ENCODE peak calls at places on chromosomes 6 and 20, in six cellular contexts. U, D, V, J, A and O are unnamed samples.

GRCh38 chr6:17418281-17419188 is 25.1 kb downstream of the CAP2 start:
- DNase-seq in U (peak; percentile 53), D (no peak), V (no peak), J (no peak), A (no peak), O (no peak)

GRCh38 chr6:61688165-61688564 is 597.9 kb downstream of the KHDRBS2 start:
- DNase-seq in U (no peak), D (no peak), V (no peak), J (no peak), A (no peak), O (no peak)

GRCh38 chr6:33868143-33868542 is 64.3 kb upstream of the MLN start:
- DNase-seq in U (no peak), D (no peak), V (no peak), J (no peak), A (no peak), O (no peak)

GRCh38 chr20:59145926-59146800 is 17.5 kb upstream of the ZNF831 start:
- DNase-seq in U (no peak), D (no peak), V (no peak), J (no peak), A (no peak), O (peak; percentile 56)

GRCh38 chr6:113246186-113246585 is 611.0 kb upstream of the MARCKS start:
- DNase-seq in U (peak; percentile 7), D (no peak), V (no peak), J (no peak), A (no peak), O (no peak)

GRCh38 chr6:117280922-117281321 is 15.6 kb downstream of the VGLL2 start:
- DNase-seq in U (no peak), D (no peak), V (no peak), J (no peak), A (no peak), O (no peak)

GRCh38 chr6:112041535-112041934 is 12.4 kb upstream of the CCN6 start:
- DNase-seq in U (no peak), D (no peak), V (no peak), J (no peak), A (no peak), O (no peak)

GRCh38 chr6:82013561-82014275 is 233.8 kb downstream of the IBTK start:
- DNase-seq in U (peak; percentile 19), D (no peak), V (no peak), J (no peak), A (no peak), O (no peak)

GRCh38 chr6:159400806-159401205 is 231.6 kb downstream of the FNDC1 start:
- DNase-seq in U (no peak), D (no peak), V (no peak), J (no peak), A (no peak), O (no peak)

GRCh38 chr6:134015719-134016557 is 36.5 kb downstream of the SLC2A12 start:
- DNase-seq in U (no peak), D (no peak), V (no peak), J (no peak), A (no peak), O (no peak)

GRCh38 chr20:60962367-60963045 is 289.6 kb upstream of the CDH4 start:
- DNase-seq in U (no peak), D (no peak), V (no peak), J (no peak), A (no peak), O (no peak)

GRCh38 chr6:170074435-170074834 is 216.4 kb downstream of the DLL1 start:
- DNase-seq in U (no peak), D (no peak), V (no peak), J (no peak), A (peak; percentile 20), O (no peak)

GRCh38 chr6:30071081-30071818 is 4.3 kb downstream of the PPP1R11 start:
- DNase-seq in U (no peak), D (no peak), V (no peak), J (peak; percentile 63), A (peak; percentile 77), O (no peak)

GRCh38 chr20:63627129-63627699 is 313 bp upstream of the GMEB2 start:
- DNase-seq in U (peak; percentile 90), D (peak; percentile 89), V (peak; percentile 91), J (peak; percentile 97), A (peak; percentile 98), O (peak; percentile 96)

GRCh38 chr6:97040355-97040860 is 115.9 kb downstream of the KLHL32 start:
- DNase-seq in U (no peak), D (no peak), V (no peak), J (no peak), A (no peak), O (no peak)

GRCh38 chr20:58722379-58722778 is 29.8 kb downstream of the NPEPL1 start:
- DNase-seq in U (no peak), D (no peak), V (no peak), J (no peak), A (peak; percentile 22), O (no peak)

GRCh38 chr20:12318043-12318442 is 400.4 kb downstream of the BTBD3 start:
- DNase-seq in U (no peak), D (no peak), V (no peak), J (no peak), A (no peak), O (no peak)

GRCh38 chr6:103797738-103798137 is 1062.0 kb downstream of the HACE1 start:
- DNase-seq in U (no peak), D (no peak), V (peak; percentile 12), J (no peak), A (no peak), O (no peak)

GRCh38 chr6:34055223-34055933 is 90.5 kb downstream of the GRM4 start:
- DNase-seq in U (peak; percentile 20), D (peak; percentile 33), V (peak; percentile 66), J (peak; percentile 78), A (peak; percentile 78), O (peak; percentile 39)

GRCh38 chr6:33508935-33509926 is 54.9 kb downstream of the ZBTB9 start:
- DNase-seq in U (no peak), D (no peak), V (peak; percentile 14), J (no peak), A (no peak), O (no peak)

GRCh38 chr6:111712398-111712797 is 106.7 kb upstream of the TRAF3IP2 start:
- DNase-seq in U (peak; percentile 3), D (no peak), V (no peak), J (no peak), A (peak; percentile 63), O (peak; percentile 41)

GRCh38 chr20:1633535-1633934 is 13.7 kb upstream of the SIRPB1 start:
- DNase-seq in U (no peak), D (no peak), V (no peak), J (no peak), A (no peak), O (no peak)

GRCh38 chr6:32529697-32530429 is at the start of gene HLA-DRB5:
- DNase-seq in U (no peak), D (no peak), V (no peak), J (peak; percentile 67), A (no peak), O (no peak)

GRCh38 chr6:149233056-149233715 is 84.3 kb upstream of the TAB2 start:
- DNase-seq in U (peak; percentile 49), D (peak; percentile 26), V (no peak), J (no peak), A (no peak), O (peak; percentile 66)